ENCODE peak calls at places on chromosomes 1 and 21, in ten cellular contexts. W, E, P, G, Y, X, M, I, Q and J are unnamed samples. For H3K9me3 and H3K36me3, the result is how much of the 10 kb centered on the place peaks cover.

GRCh38 chr1:113021430-113022085 is 51.4 kb upstream of the LRIG2 start:
- DNase-seq in W (no peak), E (no peak), P (no peak), G (no peak), Y (no peak), X (no peak), M (no peak), I (no peak), Q (no peak), J (peak)

GRCh38 chr1:32273389-32274208 is 18.3 kb upstream of the HDAC1 start:
- DNase-seq in W (no peak), E (no peak), P (peak), G (peak), Y (no peak), X (peak), M (no peak), I (peak), Q (no peak), J (no peak)

GRCh38 chr1:53134961-53135734 is 7.3 kb downstream of the SLC1A7 start:
- DNase-seq in W (peak), E (no peak), P (no peak), G (no peak), Y (no peak), X (peak), M (no peak), I (no peak), Q (no peak), J (no peak)

GRCh38 chr1:101905298-101905794 is 91.4 kb downstream of the OLFM3 start:
- DNase-seq in W (no peak), E (no peak), P (no peak), G (no peak), Y (no peak), X (no peak), M (no peak), I (no peak), Q (no peak), J (no peak)

GRCh38 chr1:211345719-211346118 is 19.1 kb downstream of the TRAF5 start:
- DNase-seq in W (no peak), E (no peak), P (peak), G (no peak), Y (no peak), X (no peak), M (no peak), I (no peak), Q (no peak), J (no peak)

GRCh38 chr21:34243562-34243961 is 120.2 kb upstream of the KCNE2 start:
- DNase-seq in W (no peak), E (peak), P (peak), G (no peak), Y (no peak), X (no peak), M (no peak), I (no peak), Q (no peak), J (no peak)

GRCh38 chr1:77354536-77354935 is 72.7 kb downstream of the AK5 start:
- DNase-seq in W (no peak), E (no peak), P (no peak), G (no peak), Y (no peak), X (no peak), M (no peak), I (no peak), Q (no peak), J (no peak)

GRCh38 chr1:173862769-173863223 is 5.0 kb downstream of the GAS5 start:
- DNase-seq in W (no peak), E (no peak), P (no peak), G (no peak), Y (no peak), X (no peak), M (no peak), I (no peak), Q (no peak), J (peak)

GRCh38 chr1:57060451-57060850 is 94.6 kb upstream of the C8B start:
- DNase-seq in W (no peak), E (no peak), P (no peak), G (no peak), Y (no peak), X (no peak), M (no peak), I (no peak), Q (no peak), J (no peak)

GRCh38 chr1:46719689-46720088 is 775 bp upstream of the EFCAB14 start:
- DNase-seq in W (no peak), E (no peak), P (no peak), G (no peak), Y (no peak), X (no peak), M (no peak), I (no peak), Q (no peak), J (no peak)

GRCh38 chr1:209769171-209769904 is 13.5 kb downstream of the TRAF3IP3 start:
- DNase-seq in W (peak), E (peak), P (no peak), G (no peak), Y (peak), X (peak), M (peak), I (peak), Q (no peak), J (no peak)

GRCh38 chr1:25692560-25692959 is 76.0 kb downstream of the MAN1C1 start:
- DNase-seq in W (no peak), E (no peak), P (no peak), G (no peak), Y (no peak), X (no peak), M (no peak), I (no peak), Q (no peak), J (peak)

GRCh38 chr1:154607084-154607747 is 770 bp downstream of the ADAR start:
- DNase-seq in W (no peak), E (no peak), P (no peak), G (no peak), Y (no peak), X (peak), M (no peak), I (peak), Q (peak), J (no peak)

GRCh38 chr21:45516671-45517151 is 25.5 kb downstream of the SLC19A1 start:
- DNase-seq in W (peak), E (peak), P (no peak), G (no peak), Y (peak), X (no peak), M (no peak), I (no peak), Q (no peak), J (no peak)

GRCh38 chr1:22784737-22785136 is 74.1 kb downstream of the EPHB2 start:
- DNase-seq in W (no peak), E (no peak), P (no peak), G (no peak), Y (no peak), X (no peak), M (no peak), I (no peak), Q (no peak), J (no peak)

GRCh38 chr1:206663832-206664652 is 20.7 kb upstream of the MAPKAPK2 start:
- DNase-seq in W (no peak), E (peak), P (peak), G (peak), Y (peak), X (peak), M (no peak), I (peak), Q (peak), J (peak)

GRCh38 chr1:21241761-21242581 is 48.3 kb downstream of the ECE1 start:
- DNase-seq in W (no peak), E (no peak), P (no peak), G (no peak), Y (no peak), X (no peak), M (no peak), I (no peak), Q (peak), J (no peak)

GRCh38 chr21:43769325-43769958 is 6.7 kb downstream of the CSTB start:
- DNase-seq in W (no peak), E (no peak), P (no peak), G (no peak), Y (no peak), X (no peak), M (no peak), I (no peak), Q (no peak), J (no peak)

GRCh38 chr1:242203290-242203689 is 204.4 kb upstream of the MAP1LC3C start:
- DNase-seq in W (no peak), E (no peak), P (no peak), G (no peak), Y (no peak), X (no peak), M (no peak), I (no peak), Q (no peak), J (no peak)

GRCh38 chr1:242208021-242208420 is 209.1 kb upstream of the MAP1LC3C start:
- DNase-seq in W (no peak), E (no peak), P (no peak), G (no peak), Y (no peak), X (no peak), M (no peak), I (no peak), Q (no peak), J (no peak)

GRCh38 chr1:242206994-242207393 is 208.1 kb upstream of the MAP1LC3C start:
- DNase-seq in W (no peak), E (no peak), P (no peak), G (no peak), Y (no peak), X (no peak), M (no peak), I (no peak), Q (no peak), J (no peak)

GRCh38 chr1:242209063-242209462 is 210.2 kb upstream of the MAP1LC3C start:
- DNase-seq in W (no peak), E (no peak), P (no peak), G (no peak), Y (no peak), X (no peak), M (no peak), I (no peak), Q (no peak), J (no peak)

GRCh38 chr1:242205622-242206489 is 207.0 kb upstream of the MAP1LC3C start:
- DNase-seq in W (no peak), E (no peak), P (no peak), G (no peak), Y (no peak), X (no peak), M (no peak), I (no peak), Q (no peak), J (no peak)
- H3K4me3 ChIP-seq in W (no peak), E (no peak), P (no peak), G (no peak), Y (no peak), X (no peak), M (no peak), I (no peak), Q (no peak), J (no peak)

GRCh38 chr21:33025106-33025470 is 647 bp upstream of the OLIG2 start:
- DNase-seq in W (no peak), E (no peak), P (peak), G (no peak), Y (no peak), X (no peak), M (no peak), I (no peak), Q (no peak), J (no peak)

GRCh38 chr21:33027401-33028185 is 1.9 kb downstream of the OLIG2 start:
- DNase-seq in W (no peak), E (no peak), P (no peak), G (no peak), Y (no peak), X (no peak), M (no peak), I (no peak), Q (no peak), J (no peak)

GRCh38 chr21:33026878-33027400 is 1.2 kb downstream of the OLIG2 start:
- DNase-seq in W (no peak), E (no peak), P (no peak), G (no peak), Y (no peak), X (no peak), M (no peak), I (no peak), Q (no peak), J (no peak)

GRCh38 chr21:33025471-33026298 is at the start of gene OLIG2:
- DNase-seq in W (no peak), E (no peak), P (peak), G (no peak), Y (no peak), X (no peak), M (no peak), I (no peak), Q (no peak), J (peak)

DNA sequence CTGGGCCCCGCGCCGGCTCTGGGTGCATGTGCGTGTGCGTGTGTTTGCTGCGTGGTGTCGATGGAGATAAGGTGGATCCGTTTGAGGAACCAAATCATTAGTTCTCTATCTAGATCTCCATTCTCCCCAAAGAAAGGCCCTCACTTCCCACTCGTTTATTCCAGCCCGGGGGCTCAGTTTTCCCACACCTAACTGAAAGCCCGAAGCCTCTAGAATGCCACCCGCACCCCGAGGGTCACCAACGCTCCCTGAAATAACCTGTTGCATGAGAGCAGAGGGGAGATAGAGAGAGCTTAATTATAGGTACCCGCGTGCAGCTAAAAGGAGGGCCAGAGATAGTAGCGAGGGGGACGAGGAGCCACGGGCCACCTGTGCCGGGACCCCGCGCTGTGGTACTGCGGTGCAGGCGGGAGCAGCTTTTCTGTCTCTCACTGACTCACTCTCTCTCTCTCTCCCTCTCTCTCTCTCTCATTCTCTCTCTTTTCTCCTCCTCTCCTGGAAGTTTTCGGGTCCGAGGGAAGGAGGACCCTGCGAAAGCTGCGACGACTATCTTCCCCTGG is 644 bp downstream of the OLIG2 start:
- DNase-seq in W (no peak), E (no peak), P (no peak), G (no peak), Y (no peak), X (no peak), M (no peak), I (no peak), Q (no peak), J (no peak)
- H3K9me3 ChIP-seq in W (under half), E (under half), P (under half), G (under half), Y (under half), X (under half), M (under half), I (under half), Q (under half), J (under half)

GRCh38 chr1:35899941-35900340 is 16.9 kb downstream of the AGO1 start:
- DNase-seq in W (no peak), E (no peak), P (no peak), G (no peak), Y (no peak), X (no peak), M (no peak), I (no peak), Q (no peak), J (no peak)
- H3K36me3 ChIP-seq in W (under half), E (under half), P (half or more), G (half or more), Y (half or more), X (under half), M (half or more), I (under half), Q (under half), J (half or more)

GRCh38 chr1:157992813-157993178 is 649 bp upstream of the KIRREL1 start:
- DNase-seq in W (no peak), E (no peak), P (no peak), G (no peak), Y (peak), X (no peak), M (no peak), I (no peak), Q (no peak), J (no peak)

GRCh38 chr1:157993179-157994080 is at the start of gene KIRREL1:
- DNase-seq in W (no peak), E (peak), P (no peak), G (no peak), Y (peak), X (no peak), M (no peak), I (no peak), Q (peak), J (peak)

GRCh38 chr1:157994081-157994581 is 686 bp downstream of the KIRREL1 start:
- DNase-seq in W (no peak), E (peak), P (no peak), G (no peak), Y (peak), X (no peak), M (no peak), I (no peak), Q (no peak), J (peak)

GRCh38 chr1:157995575-157996169 is 2.2 kb downstream of the KIRREL1 start:
- DNase-seq in W (no peak), E (no peak), P (no peak), G (no peak), Y (no peak), X (no peak), M (no peak), I (no peak), Q (no peak), J (peak)

DNA sequence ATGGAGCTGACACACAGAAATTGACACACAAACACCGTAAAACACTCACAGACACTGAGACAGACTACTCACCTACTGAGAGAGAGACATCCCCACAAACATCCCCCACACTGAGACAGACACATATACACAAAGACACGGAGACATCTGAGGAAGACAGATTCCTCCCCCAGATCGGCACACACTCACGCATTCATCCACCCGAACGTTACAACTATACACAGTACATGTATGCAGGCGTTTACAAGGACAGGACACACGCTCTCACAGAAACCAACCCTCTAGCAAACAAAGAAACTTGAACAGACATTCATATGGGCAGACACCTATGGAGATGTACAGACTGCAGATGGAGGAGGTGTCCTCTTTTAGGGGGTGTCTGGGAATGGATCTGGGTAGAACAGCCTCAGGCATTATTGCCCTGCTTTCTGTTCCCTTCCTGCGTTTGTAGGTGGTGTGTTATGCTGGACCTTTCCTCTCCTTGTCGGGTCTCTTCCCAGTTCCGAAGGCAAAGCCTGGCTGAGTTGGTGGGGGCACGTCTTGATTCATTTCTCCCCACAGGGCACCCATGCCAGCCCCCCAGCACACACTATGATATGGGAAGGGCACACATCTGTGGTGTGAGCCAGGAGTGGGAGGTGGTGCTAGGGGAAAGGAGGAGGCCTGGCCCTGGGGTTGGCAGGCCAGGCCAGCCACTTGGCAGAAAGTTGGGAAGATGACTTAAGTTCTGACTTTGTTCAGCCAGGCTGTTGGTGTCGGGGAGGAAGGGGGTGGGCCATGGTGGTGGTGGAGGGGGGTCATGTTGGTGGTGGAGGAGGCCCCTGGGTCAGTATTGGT is 1.5 kb downstream of the KIRREL1 start:
- DNase-seq in W (no peak), E (no peak), P (no peak), G (no peak), Y (peak), X (no peak), M (no peak), I (no peak), Q (no peak), J (no peak)
- H3K4me3 ChIP-seq in W (no peak), E (peak), P (peak), G (no peak), Y (peak), X (no peak), M (peak), I (no peak), Q (peak), J (peak)

GRCh38 chr1:247147781-247148180 is 24.0 kb downstream of the ZNF124 start:
- DNase-seq in W (no peak), E (no peak), P (no peak), G (no peak), Y (no peak), X (no peak), M (no peak), I (no peak), Q (no peak), J (no peak)

GRCh38 chr1:247145279-247145678 is 26.5 kb downstream of the ZNF124 start:
- DNase-seq in W (no peak), E (no peak), P (no peak), G (no peak), Y (no peak), X (no peak), M (no peak), I (no peak), Q (no peak), J (no peak)

DNA sequence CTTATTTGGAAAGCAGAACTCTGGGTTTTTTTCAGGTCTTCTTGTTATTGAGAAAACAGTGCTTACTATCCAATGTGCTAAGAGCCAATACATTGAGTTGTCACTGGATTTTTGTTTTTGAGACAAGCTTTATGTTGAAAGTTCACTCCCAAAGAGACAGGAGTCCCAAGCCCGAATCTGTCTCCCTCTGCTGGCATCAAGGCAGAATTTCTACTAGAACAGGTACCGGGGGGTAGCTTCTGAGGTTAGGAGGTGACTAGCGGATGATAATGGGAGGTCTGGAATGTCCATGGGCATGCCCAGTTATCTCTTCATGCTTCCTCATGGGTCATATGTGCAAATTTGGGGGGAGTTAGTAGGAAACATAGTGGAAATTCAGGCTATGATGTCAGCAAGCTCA is 25.1 kb downstream of the ZNF124 start:
- DNase-seq in W (no peak), E (no peak), P (peak), G (no peak), Y (no peak), X (no peak), M (no peak), I (no peak), Q (no peak), J (no peak)
- H3K9me3 ChIP-seq in W (under half), E (half or more), P (half or more), G (half or more), Y (under half), X (half or more), M (half or more), I (under half), Q (under half), J (under half)